ENCODE peak calls at places on chromosome 11, in five cellular contexts. One of them, this sample, is unnamed.

GRCh38 chr11:68012843-68013610 is 2.9 kb downstream of the ALDH3B1 start:
- DNase-seq in dorsolateral prefrontal cortex: no peak
- DNase-seq in A172: peak; percentile 97
- DNase-seq in CD4-positive, alpha-beta memory T cell: no peak
- DNase-seq in stimulated activated CD4-positive, alpha-beta T cell treated with anti-CD3 and anti-CD28 coated beads, TNF-alpha, amount 100 ng/mL, for 4 hours: no peak
- DNase-seq in this sample: peak; percentile 76

GRCh38 chr11:1049911-1050580 is 13.5 kb upstream of the MUC6 start:
- DNase-seq in dorsolateral prefrontal cortex: no peak
- DNase-seq in A172: no peak
- DNase-seq in CD4-positive, alpha-beta memory T cell: no peak
- DNase-seq in stimulated activated CD4-positive, alpha-beta T cell treated with anti-CD3 and anti-CD28 coated beads, TNF-alpha, amount 100 ng/mL, for 4 hours: no peak
- DNase-seq in this sample: no peak

GRCh38 chr11:83818349-83818748 is 532.2 kb upstream of the CCDC90B start:
- DNase-seq in dorsolateral prefrontal cortex: no peak
- DNase-seq in A172: peak; percentile 50
- DNase-seq in CD4-positive, alpha-beta memory T cell: no peak
- DNase-seq in stimulated activated CD4-positive, alpha-beta T cell treated with anti-CD3 and anti-CD28 coated beads, TNF-alpha, amount 100 ng/mL, for 4 hours: no peak
- DNase-seq in this sample: no peak

GRCh38 chr11:69638941-69639681 is 1.8 kb upstream of the CCND1 start:
- DNase-seq in dorsolateral prefrontal cortex: peak; percentile 48
- DNase-seq in A172: peak; percentile 96
- DNase-seq in CD4-positive, alpha-beta memory T cell: no peak
- DNase-seq in stimulated activated CD4-positive, alpha-beta T cell treated with anti-CD3 and anti-CD28 coated beads, TNF-alpha, amount 100 ng/mL, for 4 hours: no peak
- DNase-seq in this sample: peak; percentile 96

GRCh38 chr11:20754957-20755356 is 85.6 kb downstream of the NELL1 start:
- DNase-seq in dorsolateral prefrontal cortex: no peak
- DNase-seq in A172: no peak
- DNase-seq in CD4-positive, alpha-beta memory T cell: no peak
- DNase-seq in stimulated activated CD4-positive, alpha-beta T cell treated with anti-CD3 and anti-CD28 coated beads, TNF-alpha, amount 100 ng/mL, for 4 hours: no peak
- DNase-seq in this sample: no peak

GRCh38 chr11:9461068-9461759 is 402 bp downstream of the ZNF143 start:
- DNase-seq in dorsolateral prefrontal cortex: peak; percentile 66
- DNase-seq in A172: peak; percentile 83
- DNase-seq in CD4-positive, alpha-beta memory T cell: peak; percentile 82
- DNase-seq in stimulated activated CD4-positive, alpha-beta T cell treated with anti-CD3 and anti-CD28 coated beads, TNF-alpha, amount 100 ng/mL, for 4 hours: peak; percentile 46
- DNase-seq in this sample: peak; percentile 86

GRCh38 chr11:60345489-60345888 is 18.4 kb downstream of the MS4A6E start:
- DNase-seq in dorsolateral prefrontal cortex: no peak
- DNase-seq in A172: peak; percentile 7
- DNase-seq in CD4-positive, alpha-beta memory T cell: no peak
- DNase-seq in stimulated activated CD4-positive, alpha-beta T cell treated with anti-CD3 and anti-CD28 coated beads, TNF-alpha, amount 100 ng/mL, for 4 hours: no peak
- DNase-seq in this sample: no peak

GRCh38 chr11:67732045-67732787 is 57.8 kb upstream of the ALDH3B2 start:
- DNase-seq in dorsolateral prefrontal cortex: no peak
- DNase-seq in A172: no peak
- DNase-seq in CD4-positive, alpha-beta memory T cell: peak; percentile 50
- DNase-seq in stimulated activated CD4-positive, alpha-beta T cell treated with anti-CD3 and anti-CD28 coated beads, TNF-alpha, amount 100 ng/mL, for 4 hours: no peak
- DNase-seq in this sample: no peak

GRCh38 chr11:13152736-13153541 is 124.7 kb upstream of the BMAL1 start:
- DNase-seq in dorsolateral prefrontal cortex: no peak
- DNase-seq in A172: peak; percentile 38
- DNase-seq in CD4-positive, alpha-beta memory T cell: no peak
- DNase-seq in stimulated activated CD4-positive, alpha-beta T cell treated with anti-CD3 and anti-CD28 coated beads, TNF-alpha, amount 100 ng/mL, for 4 hours: no peak
- DNase-seq in this sample: no peak

GRCh38 chr11:81004576-81004975 is 1563.7 kb upstream of the TENM4 start:
- DNase-seq in dorsolateral prefrontal cortex: no peak
- DNase-seq in A172: no peak
- DNase-seq in CD4-positive, alpha-beta memory T cell: no peak
- DNase-seq in stimulated activated CD4-positive, alpha-beta T cell treated with anti-CD3 and anti-CD28 coated beads, TNF-alpha, amount 100 ng/mL, for 4 hours: no peak
- DNase-seq in this sample: no peak

GRCh38 chr11:35654711-35655110 is 7.9 kb upstream of the TRIM44 start:
- DNase-seq in dorsolateral prefrontal cortex: no peak
- DNase-seq in A172: no peak
- DNase-seq in CD4-positive, alpha-beta memory T cell: no peak
- DNase-seq in stimulated activated CD4-positive, alpha-beta T cell treated with anti-CD3 and anti-CD28 coated beads, TNF-alpha, amount 100 ng/mL, for 4 hours: no peak
- DNase-seq in this sample: no peak

GRCh38 chr11:108536783-108537182 is 38.6 kb upstream of the POGLUT3 start:
- DNase-seq in dorsolateral prefrontal cortex: no peak
- DNase-seq in A172: no peak
- DNase-seq in CD4-positive, alpha-beta memory T cell: no peak
- DNase-seq in stimulated activated CD4-positive, alpha-beta T cell treated with anti-CD3 and anti-CD28 coated beads, TNF-alpha, amount 100 ng/mL, for 4 hours: no peak
- DNase-seq in this sample: no peak

GRCh38 chr11:102810943-102811528 is 13.1 kb upstream of the MMP1 start:
- DNase-seq in dorsolateral prefrontal cortex: no peak
- DNase-seq in A172: peak; percentile 13
- DNase-seq in CD4-positive, alpha-beta memory T cell: no peak
- DNase-seq in stimulated activated CD4-positive, alpha-beta T cell treated with anti-CD3 and anti-CD28 coated beads, TNF-alpha, amount 100 ng/mL, for 4 hours: no peak
- DNase-seq in this sample: no peak

GRCh38 chr11:35765211-35765610 is 102.6 kb downstream of the TRIM44 start:
- DNase-seq in dorsolateral prefrontal cortex: no peak
- DNase-seq in A172: no peak
- DNase-seq in CD4-positive, alpha-beta memory T cell: no peak
- DNase-seq in stimulated activated CD4-positive, alpha-beta T cell treated with anti-CD3 and anti-CD28 coated beads, TNF-alpha, amount 100 ng/mL, for 4 hours: no peak
- DNase-seq in this sample: no peak

GRCh38 chr11:106507645-106508306 is 430.3 kb downstream of the AASDHPPT start:
- DNase-seq in dorsolateral prefrontal cortex: no peak
- DNase-seq in A172: no peak
- DNase-seq in CD4-positive, alpha-beta memory T cell: no peak
- DNase-seq in stimulated activated CD4-positive, alpha-beta T cell treated with anti-CD3 and anti-CD28 coated beads, TNF-alpha, amount 100 ng/mL, for 4 hours: no peak
- DNase-seq in this sample: no peak

GRCh38 chr11:35359321-35360058 is 59.9 kb downstream of the SLC1A2 start:
- DNase-seq in dorsolateral prefrontal cortex: no peak
- DNase-seq in A172: no peak
- DNase-seq in CD4-positive, alpha-beta memory T cell: no peak
- DNase-seq in stimulated activated CD4-positive, alpha-beta T cell treated with anti-CD3 and anti-CD28 coated beads, TNF-alpha, amount 100 ng/mL, for 4 hours: no peak
- DNase-seq in this sample: no peak

GRCh38 chr11:116170526-116171120 is 602.2 kb downstream of the BUD13 start:
- DNase-seq in dorsolateral prefrontal cortex: no peak
- DNase-seq in A172: no peak
- DNase-seq in CD4-positive, alpha-beta memory T cell: no peak
- DNase-seq in stimulated activated CD4-positive, alpha-beta T cell treated with anti-CD3 and anti-CD28 coated beads, TNF-alpha, amount 100 ng/mL, for 4 hours: no peak
- DNase-seq in this sample: no peak

GRCh38 chr11:117946196-117946841 is 17.1 kb upstream of the TMPRSS13 start:
- DNase-seq in dorsolateral prefrontal cortex: no peak
- DNase-seq in A172: no peak
- DNase-seq in CD4-positive, alpha-beta memory T cell: no peak
- DNase-seq in stimulated activated CD4-positive, alpha-beta T cell treated with anti-CD3 and anti-CD28 coated beads, TNF-alpha, amount 100 ng/mL, for 4 hours: no peak
- DNase-seq in this sample: no peak

GRCh38 chr11:28964811-28965210 is 856.6 kb downstream of the METTL15 start:
- DNase-seq in dorsolateral prefrontal cortex: no peak
- DNase-seq in A172: no peak
- DNase-seq in CD4-positive, alpha-beta memory T cell: no peak
- DNase-seq in stimulated activated CD4-positive, alpha-beta T cell treated with anti-CD3 and anti-CD28 coated beads, TNF-alpha, amount 100 ng/mL, for 4 hours: no peak
- DNase-seq in this sample: no peak

GRCh38 chr11:8649361-8649760 is 33.1 kb downstream of the TRIM66 start:
- DNase-seq in dorsolateral prefrontal cortex: no peak
- DNase-seq in A172: peak; percentile 78
- DNase-seq in CD4-positive, alpha-beta memory T cell: no peak
- DNase-seq in stimulated activated CD4-positive, alpha-beta T cell treated with anti-CD3 and anti-CD28 coated beads, TNF-alpha, amount 100 ng/mL, for 4 hours: no peak
- DNase-seq in this sample: peak; percentile 31

GRCh38 chr11:70530010-70530409 is 131.7 kb downstream of the CTTN start:
- DNase-seq in dorsolateral prefrontal cortex: no peak
- DNase-seq in A172: no peak
- DNase-seq in CD4-positive, alpha-beta memory T cell: no peak
- DNase-seq in stimulated activated CD4-positive, alpha-beta T cell treated with anti-CD3 and anti-CD28 coated beads, TNF-alpha, amount 100 ng/mL, for 4 hours: no peak
- DNase-seq in this sample: no peak

GRCh38 chr11:85627332-85627997 is at the start of gene DLG2:
- DNase-seq in dorsolateral prefrontal cortex: no peak
- DNase-seq in A172: peak; percentile 32
- DNase-seq in CD4-positive, alpha-beta memory T cell: no peak
- DNase-seq in stimulated activated CD4-positive, alpha-beta T cell treated with anti-CD3 and anti-CD28 coated beads, TNF-alpha, amount 100 ng/mL, for 4 hours: no peak
- DNase-seq in this sample: peak; percentile 38

GRCh38 chr11:117384045-117384444 is 56.4 kb downstream of the CEP164 start:
- DNase-seq in dorsolateral prefrontal cortex: no peak
- DNase-seq in A172: peak; percentile 76
- DNase-seq in CD4-positive, alpha-beta memory T cell: no peak
- DNase-seq in stimulated activated CD4-positive, alpha-beta T cell treated with anti-CD3 and anti-CD28 coated beads, TNF-alpha, amount 100 ng/mL, for 4 hours: no peak
- DNase-seq in this sample: peak; percentile 88

GRCh38 chr11:91081440-91082088 is 858.7 kb upstream of the CHORDC1 start:
- DNase-seq in dorsolateral prefrontal cortex: no peak
- DNase-seq in A172: peak; percentile 13
- DNase-seq in CD4-positive, alpha-beta memory T cell: no peak
- DNase-seq in stimulated activated CD4-positive, alpha-beta T cell treated with anti-CD3 and anti-CD28 coated beads, TNF-alpha, amount 100 ng/mL, for 4 hours: no peak
- DNase-seq in this sample: peak; percentile 63

GRCh38 chr11:95545116-95545875 is 244.3 kb downstream of the FAM76B start:
- DNase-seq in dorsolateral prefrontal cortex: no peak
- DNase-seq in A172: no peak
- DNase-seq in CD4-positive, alpha-beta memory T cell: no peak
- DNase-seq in stimulated activated CD4-positive, alpha-beta T cell treated with anti-CD3 and anti-CD28 coated beads, TNF-alpha, amount 100 ng/mL, for 4 hours: no peak
- DNase-seq in this sample: no peak

GRCh38 chr11:14589421-14589820 is 54.2 kb upstream of the PDE3B start:
- DNase-seq in dorsolateral prefrontal cortex: no peak
- DNase-seq in A172: no peak
- DNase-seq in CD4-positive, alpha-beta memory T cell: no peak
- DNase-seq in stimulated activated CD4-positive, alpha-beta T cell treated with anti-CD3 and anti-CD28 coated beads, TNF-alpha, amount 100 ng/mL, for 4 hours: no peak
- DNase-seq in this sample: no peak

GRCh38 chr11:77056814-77057402 is 9.9 kb upstream of the CAPN5 start:
- DNase-seq in dorsolateral prefrontal cortex: no peak
- DNase-seq in A172: no peak
- DNase-seq in CD4-positive, alpha-beta memory T cell: no peak
- DNase-seq in stimulated activated CD4-positive, alpha-beta T cell treated with anti-CD3 and anti-CD28 coated beads, TNF-alpha, amount 100 ng/mL, for 4 hours: no peak
- DNase-seq in this sample: no peak

GRCh38 chr11:2474059-2474901 is 29.5 kb downstream of the KCNQ1 start:
- DNase-seq in dorsolateral prefrontal cortex: no peak
- DNase-seq in A172: no peak
- DNase-seq in CD4-positive, alpha-beta memory T cell: no peak
- DNase-seq in stimulated activated CD4-positive, alpha-beta T cell treated with anti-CD3 and anti-CD28 coated beads, TNF-alpha, amount 100 ng/mL, for 4 hours: no peak
- DNase-seq in this sample: no peak